ENCODE peak calls at places on chromosomes 5 and 9, in four cellular contexts. One of them, this sample, is unnamed.

GRCh38 chr5:62496876-62497275 is 81.7 kb upstream of the LRRC70 start:
- DNase-seq in H1: no peak
- DNase-seq in K562: no peak
- DNase-seq in SK-N-SH: no peak
- DNase-seq in this sample: no peak

GRCh38 chr5:9538504-9538903 is 7.4 kb downstream of the SEMA5A start:
- DNase-seq in SK-N-SH: no peak
- DNase-seq in K562: no peak
- DNase-seq in H1: no peak
- DNase-seq in this sample: no peak

GRCh38 chr9:122125891-122126331 is 32.8 kb upstream of the TTLL11 start:
- DNase-seq in K562: no peak
- DNase-seq in H1: no peak
- DNase-seq in SK-N-SH: peak; percentile 56
- DNase-seq in this sample: no peak

GRCh38 chr9:73269430-73270101 is 117.9 kb downstream of the ANXA1 start:
- DNase-seq in H1: no peak
- DNase-seq in SK-N-SH: peak; percentile 5
- DNase-seq in K562: peak; percentile 7
- DNase-seq in this sample: no peak

GRCh38 chr9:137799630-137799983 is 78.0 kb upstream of the CACNA1B start:
- DNase-seq in SK-N-SH: no peak
- DNase-seq in H1: no peak
- DNase-seq in K562: no peak
- DNase-seq in this sample: no peak

GRCh38 chr9:99319048-99319447 is 97.0 kb downstream of the SEC61B start:
- DNase-seq in SK-N-SH: no peak
- DNase-seq in K562: no peak
- DNase-seq in H1: no peak
- DNase-seq in this sample: no peak

GRCh38 chr5:126769703-126770102 is 7.2 kb upstream of the LMNB1 start:
- DNase-seq in H1: no peak
- DNase-seq in K562: no peak
- DNase-seq in SK-N-SH: no peak
- DNase-seq in this sample: no peak

GRCh38 chr5:134592141-134592746 is 40.4 kb downstream of the SAR1B start:
- DNase-seq in SK-N-SH: no peak
- DNase-seq in H1: peak; percentile 54
- DNase-seq in K562: no peak
- DNase-seq in this sample: peak; percentile 56

GRCh38 chr9:126301196-126301595 is 25.4 kb upstream of the MVB12B start:
- DNase-seq in SK-N-SH: no peak
- DNase-seq in K562: no peak
- DNase-seq in H1: no peak
- DNase-seq in this sample: no peak

GRCh38 chr9:125932012-125932411 is 184.8 kb downstream of the PBX3 start:
- DNase-seq in SK-N-SH: no peak
- DNase-seq in K562: no peak
- DNase-seq in H1: no peak
- DNase-seq in this sample: no peak

GRCh38 chr5:150122158-150122510 is 33.5 kb downstream of the PDGFRB start:
- DNase-seq in K562: peak; percentile 82
- DNase-seq in H1: no peak
- DNase-seq in SK-N-SH: no peak
- DNase-seq in this sample: peak; percentile 65

GRCh38 chr9:110650261-110650660 is 18.3 kb upstream of the MUSK start:
- DNase-seq in SK-N-SH: no peak
- DNase-seq in K562: no peak
- DNase-seq in H1: no peak
- DNase-seq in this sample: no peak

GRCh38 chr9:113403651-113404050 is 2.6 kb upstream of the ALAD start:
- DNase-seq in K562: no peak
- DNase-seq in H1: no peak
- DNase-seq in SK-N-SH: no peak
- DNase-seq in this sample: no peak

GRCh38 chr5:177426566-177427210 is at the start of gene GRK6:
- DNase-seq in K562: peak; percentile 72
- DNase-seq in SK-N-SH: peak; percentile 70
- DNase-seq in H1: no peak
- DNase-seq in this sample: peak; percentile 44
- TF ChIP-seq TEAD4 in K562: no peak
- TF ChIP-seq TEAD4 in SK-N-SH: no peak
- TF ChIP-seq TEAD4 in H1: no peak
- TF ChIP-seq TEAD4 in this sample: no peak

GRCh38 chr5:179325296-179326031 is 19.8 kb downstream of the ADAMTS2 start:
- DNase-seq in SK-N-SH: no peak
- DNase-seq in H1: no peak
- DNase-seq in K562: no peak
- DNase-seq in this sample: peak; percentile 5

GRCh38 chr5:179322071-179323025 is 22.9 kb downstream of the ADAMTS2 start:
- DNase-seq in H1: no peak
- DNase-seq in SK-N-SH: no peak
- DNase-seq in K562: no peak
- DNase-seq in this sample: peak; percentile 10

GRCh38 chr5:179324760-179325295 is 20.4 kb downstream of the ADAMTS2 start:
- DNase-seq in K562: no peak
- DNase-seq in H1: no peak
- DNase-seq in SK-N-SH: no peak
- DNase-seq in this sample: peak; percentile 4

GRCh38 chr5:179321206-179321987 is 23.9 kb downstream of the ADAMTS2 start:
- DNase-seq in H1: no peak
- DNase-seq in K562: no peak
- DNase-seq in SK-N-SH: no peak
- DNase-seq in this sample: peak; percentile 4

GRCh38 chr5:179323026-179323571 is 22.2 kb downstream of the ADAMTS2 start:
- DNase-seq in H1: no peak
- DNase-seq in K562: no peak
- DNase-seq in SK-N-SH: peak; percentile 80
- DNase-seq in this sample: peak; percentile 7
- TF ChIP-seq TEAD4 in H1: no peak
- TF ChIP-seq TEAD4 in K562: no peak
- TF ChIP-seq TEAD4 in SK-N-SH: no peak
- TF ChIP-seq TEAD4 in this sample: no peak

GRCh38 chr5:108529381-108529780 is 147.5 kb upstream of the FBXL17 start:
- DNase-seq in H1: no peak
- DNase-seq in SK-N-SH: no peak
- DNase-seq in K562: no peak
- DNase-seq in this sample: no peak
- TF ChIP-seq TEAD4 in H1: no peak
- TF ChIP-seq TEAD4 in SK-N-SH: no peak
- TF ChIP-seq TEAD4 in K562: no peak
- TF ChIP-seq TEAD4 in this sample: no peak

GRCh38 chr5:523658-524441 is 399 bp downstream of the SLC9A3 start:
- DNase-seq in K562: no peak
- DNase-seq in H1: no peak
- DNase-seq in SK-N-SH: no peak
- DNase-seq in this sample: peak; percentile 50
- TF ChIP-seq TEAD4 in K562: no peak
- TF ChIP-seq TEAD4 in H1: no peak
- TF ChIP-seq TEAD4 in SK-N-SH: no peak
- TF ChIP-seq TEAD4 in this sample: no peak

DNA sequence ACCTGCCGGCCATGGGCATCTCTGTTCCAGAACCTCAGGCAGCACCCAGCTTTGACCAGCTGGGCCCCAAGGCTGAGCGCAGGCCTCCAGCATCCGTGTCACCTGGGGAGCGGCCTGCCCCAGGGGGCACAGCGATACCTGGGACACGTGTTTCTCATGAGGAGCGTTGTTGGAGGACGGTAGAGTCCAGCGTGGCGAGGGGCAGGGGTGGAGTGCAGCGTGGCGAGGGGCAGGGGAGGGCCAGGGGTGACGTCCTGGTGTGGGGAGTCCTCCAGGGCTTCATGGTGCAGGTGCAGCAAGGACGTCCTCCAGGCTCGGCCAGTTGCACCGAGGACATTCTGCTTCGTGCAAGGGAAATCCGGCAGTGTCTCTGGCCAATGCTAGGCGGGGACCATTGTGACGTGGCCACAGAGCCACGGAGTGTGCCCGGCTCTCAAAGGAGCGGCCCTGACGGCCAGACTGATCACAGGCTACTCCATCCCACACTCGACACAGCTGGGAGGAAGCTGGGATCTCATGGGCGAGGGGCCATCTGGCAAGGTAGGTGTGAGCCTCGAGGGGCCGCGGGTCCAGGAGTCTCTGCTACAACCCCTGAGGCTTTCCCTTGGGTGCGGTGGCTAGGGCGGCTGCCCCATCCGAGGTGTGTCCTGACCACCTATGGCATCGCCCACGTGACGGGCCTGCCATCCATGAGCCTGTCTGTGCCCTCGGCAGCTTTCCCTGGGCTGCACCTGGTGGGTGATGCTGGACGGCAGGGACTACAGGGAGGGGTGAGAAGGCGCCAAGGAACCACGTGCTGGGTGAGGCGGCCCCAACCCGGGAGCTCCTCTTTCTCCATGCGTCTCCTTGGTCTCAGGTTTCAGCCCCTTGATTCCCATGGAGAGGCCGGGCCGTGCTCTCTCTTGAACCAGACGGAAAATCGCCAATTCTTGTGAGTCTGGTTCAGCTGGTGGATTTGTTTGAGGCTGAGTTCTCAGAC is 33.8 kb downstream of the SLC9A3 start:
- DNase-seq in K562: no peak
- DNase-seq in SK-N-SH: no peak
- DNase-seq in H1: no peak
- DNase-seq in this sample: no peak
- TF ChIP-seq TEAD4 in K562: no peak
- TF ChIP-seq TEAD4 in SK-N-SH: no peak
- TF ChIP-seq TEAD4 in H1: no peak
- TF ChIP-seq TEAD4 in this sample: no peak

GRCh38 chr5:67081259-67081658 is 115.3 kb downstream of the CD180 start:
- DNase-seq in SK-N-SH: no peak
- DNase-seq in H1: no peak
- DNase-seq in K562: no peak
- DNase-seq in this sample: no peak
- TF ChIP-seq TEAD4 in SK-N-SH: no peak
- TF ChIP-seq TEAD4 in H1: no peak
- TF ChIP-seq TEAD4 in K562: no peak
- TF ChIP-seq TEAD4 in this sample: no peak

DNA sequence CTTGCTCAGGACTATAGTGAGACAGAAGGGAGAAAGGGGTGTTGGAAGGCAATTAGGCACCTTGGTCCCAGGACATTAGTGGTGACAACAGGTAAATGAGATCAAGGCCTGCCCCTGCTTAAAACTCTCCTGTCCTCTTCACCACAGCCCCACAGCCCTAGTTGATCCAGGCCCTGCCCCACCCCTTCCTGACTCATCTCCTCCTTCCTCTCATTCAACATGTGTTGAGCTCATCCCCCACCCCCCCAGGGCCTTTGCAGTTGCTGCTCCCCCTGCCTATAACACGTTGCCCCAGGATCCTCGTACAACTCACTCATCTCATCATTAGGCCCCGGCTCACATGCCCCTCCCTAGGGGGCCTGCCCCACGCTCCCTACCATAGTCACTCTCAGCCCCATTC is 66.8 kb downstream of the TSPAN17 start:
- DNase-seq in SK-N-SH: no peak
- DNase-seq in K562: no peak
- DNase-seq in H1: no peak
- DNase-seq in this sample: no peak
- TF ChIP-seq TEAD4 in SK-N-SH: no peak
- TF ChIP-seq TEAD4 in K562: no peak
- TF ChIP-seq TEAD4 in H1: no peak
- TF ChIP-seq TEAD4 in this sample: no peak

GRCh38 chr9:87671478-87671877 is 54.4 kb upstream of the CTSL start:
- DNase-seq in H1: no peak
- DNase-seq in K562: no peak
- DNase-seq in SK-N-SH: no peak
- DNase-seq in this sample: no peak
- TF ChIP-seq TEAD4 in H1: no peak
- TF ChIP-seq TEAD4 in K562: no peak
- TF ChIP-seq TEAD4 in SK-N-SH: no peak
- TF ChIP-seq TEAD4 in this sample: no peak

GRCh38 chr5:178257650-178258049 is 25.0 kb upstream of the PHYKPL start:
- DNase-seq in H1: no peak
- DNase-seq in SK-N-SH: no peak
- DNase-seq in K562: no peak
- DNase-seq in this sample: no peak
- TF ChIP-seq TEAD4 in H1: no peak
- TF ChIP-seq TEAD4 in SK-N-SH: no peak
- TF ChIP-seq TEAD4 in K562: no peak
- TF ChIP-seq TEAD4 in this sample: no peak